ENCODE peak calls at places on chromosomes 12 and 14, in four cellular contexts. One of them, this sample, is unnamed.
A peak's percentile ranks its signal among the peaks of the same experiment; 100 is the strongest.

GRCh38 chr12:3313066-3313465 is 177.9 kb upstream of the PRMT8 start:
- DNase-seq in psoas muscle: peak; percentile 34
- DNase-seq in HepG2: no peak
- DNase-seq in A549: no peak
- DNase-seq in this sample: no peak

GRCh38 chr12:17369556-17369955 is 720.4 kb downstream of the RERGL start:
- DNase-seq in psoas muscle: no peak
- DNase-seq in HepG2: no peak
- DNase-seq in A549: no peak
- DNase-seq in this sample: no peak

GRCh38 chr14:105884808-105885281 is 358.5 kb downstream of the TMEM121 start:
- DNase-seq in psoas muscle: no peak
- DNase-seq in HepG2: no peak
- DNase-seq in A549: no peak
- DNase-seq in this sample: peak; percentile 11

GRCh38 chr12:98213556-98213955 is 301.8 kb upstream of the TMPO start:
- DNase-seq in psoas muscle: no peak
- DNase-seq in HepG2: no peak
- DNase-seq in A549: no peak
- DNase-seq in this sample: no peak

GRCh38 chr14:60355768-60356167 is 106.7 kb downstream of the PPM1A start:
- DNase-seq in psoas muscle: no peak
- DNase-seq in HepG2: no peak
- DNase-seq in A549: no peak
- DNase-seq in this sample: no peak

GRCh38 chr12:7113389-7113871 is 4.4 kb upstream of the C1RL start:
- DNase-seq in psoas muscle: no peak
- DNase-seq in HepG2: no peak
- DNase-seq in A549: peak; percentile 44
- DNase-seq in this sample: peak; percentile 19

GRCh38 chr12:106712768-106713167 is 61.7 kb upstream of the RIC8B start:
- DNase-seq in psoas muscle: no peak
- DNase-seq in HepG2: no peak
- DNase-seq in A549: no peak
- DNase-seq in this sample: no peak

GRCh38 chr14:23414906-23415820 is 7.1 kb upstream of the MYH6 start:
- DNase-seq in psoas muscle: no peak
- DNase-seq in HepG2: no peak
- DNase-seq in A549: no peak
- DNase-seq in this sample: no peak

GRCh38 chr12:50659690-50660424 is 104.0 kb upstream of the ATF1 start:
- DNase-seq in psoas muscle: no peak
- DNase-seq in HepG2: no peak
- DNase-seq in A549: no peak
- DNase-seq in this sample: no peak

GRCh38 chr14:105150368-105151111 is 18.0 kb downstream of the JAG2 start:
- DNase-seq in psoas muscle: no peak
- DNase-seq in HepG2: no peak
- DNase-seq in A549: no peak
- DNase-seq in this sample: no peak

GRCh38 chr12:9405861-9406563 is 197.8 kb upstream of the PZP start:
- DNase-seq in psoas muscle: no peak
- DNase-seq in HepG2: no peak
- DNase-seq in A549: no peak
- DNase-seq in this sample: no peak

GRCh38 chr14:92534863-92535654 is 21.5 kb downstream of the RIN3 start:
- DNase-seq in psoas muscle: no peak
- DNase-seq in HepG2: no peak
- DNase-seq in A549: no peak
- DNase-seq in this sample: no peak

GRCh38 chr12:98678236-98678945 is 33.3 kb downstream of the APAF1 start:
- DNase-seq in psoas muscle: no peak
- DNase-seq in HepG2: no peak
- DNase-seq in A549: no peak
- DNase-seq in this sample: no peak

GRCh38 chr14:60796434-60796833 is 61.9 kb downstream of the MNAT1 start:
- DNase-seq in psoas muscle: no peak
- DNase-seq in HepG2: no peak
- DNase-seq in A549: no peak
- DNase-seq in this sample: no peak

GRCh38 chr12:63994704-63995103 is 150.2 kb downstream of the SRGAP1 start:
- DNase-seq in psoas muscle: no peak
- DNase-seq in HepG2: no peak
- DNase-seq in A549: no peak
- DNase-seq in this sample: no peak

GRCh38 chr12:83664650-83665049 is 977.9 kb downstream of the TMTC2 start:
- DNase-seq in psoas muscle: no peak
- DNase-seq in HepG2: no peak
- DNase-seq in A549: no peak
- DNase-seq in this sample: no peak

GRCh38 chr12:130633771-130634170 is 82.3 kb downstream of the RIMBP2 start:
- DNase-seq in psoas muscle: peak; percentile 46
- DNase-seq in HepG2: no peak
- DNase-seq in A549: no peak
- DNase-seq in this sample: no peak

GRCh38 chr14:40757376-40757775 is 849.3 kb upstream of the LRFN5 start:
- DNase-seq in psoas muscle: no peak
- DNase-seq in HepG2: no peak
- DNase-seq in A549: no peak
- DNase-seq in this sample: no peak

GRCh38 chr14:104650057-104650980 is 39.1 kb upstream of the INF2 start:
- DNase-seq in psoas muscle: peak; percentile 68
- DNase-seq in HepG2: peak; percentile 37
- DNase-seq in A549: peak; percentile 82
- DNase-seq in this sample: peak; percentile 83

GRCh38 chr12:128817115-128818015 is 6.4 kb downstream of the SLC15A4 start:
- DNase-seq in psoas muscle: peak; percentile 70
- DNase-seq in HepG2: no peak
- DNase-seq in A549: no peak
- DNase-seq in this sample: peak; percentile 86

GRCh38 chr12:52496590-52497071 is 3.6 kb upstream of the KRT6A start:
- DNase-seq in psoas muscle: no peak
- DNase-seq in HepG2: no peak
- DNase-seq in A549: peak; percentile 51
- DNase-seq in this sample: no peak

GRCh38 chr12:104443008-104443407 is 13.7 kb upstream of the CHST11 start:
- DNase-seq in psoas muscle: no peak
- DNase-seq in HepG2: no peak
- DNase-seq in A549: no peak
- DNase-seq in this sample: no peak

GRCh38 chr14:60926002-60926401 is 54.9 kb downstream of the TRMT5 start:
- DNase-seq in psoas muscle: no peak
- DNase-seq in HepG2: no peak
- DNase-seq in A549: no peak
- DNase-seq in this sample: no peak

GRCh38 chr12:20421338-20421890 is 53.1 kb downstream of the PDE3A start:
- DNase-seq in psoas muscle: no peak
- DNase-seq in HepG2: no peak
- DNase-seq in A549: no peak
- DNase-seq in this sample: no peak

GRCh38 chr12:53096089-53096741 is 1.3 kb upstream of the IGFBP6 start:
- DNase-seq in psoas muscle: peak; percentile 85
- DNase-seq in HepG2: no peak
- DNase-seq in A549: no peak
- DNase-seq in this sample: peak; percentile 94

GRCh38 chr14:77092676-77093075 is 5.4 kb upstream of the CIPC start:
- DNase-seq in psoas muscle: no peak
- DNase-seq in HepG2: no peak
- DNase-seq in A549: no peak
- DNase-seq in this sample: no peak

GRCh38 chr12:62210422-62210821 is 49.8 kb upstream of the USP15 start:
- DNase-seq in psoas muscle: peak; percentile 18
- DNase-seq in HepG2: peak; percentile 28
- DNase-seq in A549: peak; percentile 28
- DNase-seq in this sample: peak; percentile 47

GRCh38 chr12:53160673-53161072 is 19.8 kb upstream of the ZNF740 start:
- DNase-seq in psoas muscle: no peak
- DNase-seq in HepG2: no peak
- DNase-seq in A549: no peak
- DNase-seq in this sample: no peak

GRCh38 chr14:64811676-64812075 is 68.0 kb downstream of the SPTB start:
- DNase-seq in psoas muscle: no peak
- DNase-seq in HepG2: no peak
- DNase-seq in A549: no peak
- DNase-seq in this sample: no peak

GRCh38 chr14:20652996-20653975 is 11.8 kb upstream of the OR6S1 start:
- DNase-seq in psoas muscle: no peak
- DNase-seq in HepG2: peak; percentile 32
- DNase-seq in A549: peak; percentile 64
- DNase-seq in this sample: no peak

GRCh38 chr14:20907214-20907613 is 16.0 kb downstream of the RNASE3 start:
- DNase-seq in psoas muscle: no peak
- DNase-seq in HepG2: no peak
- DNase-seq in A549: no peak
- DNase-seq in this sample: no peak

GRCh38 chr14:80239631-80240030 is 28.3 kb upstream of the DIO2 start:
- DNase-seq in psoas muscle: no peak
- DNase-seq in HepG2: no peak
- DNase-seq in A549: no peak
- DNase-seq in this sample: no peak

GRCh38 chr12:69130064-69130463 is 109.3 kb upstream of the CPSF6 start:
- DNase-seq in psoas muscle: no peak
- DNase-seq in HepG2: no peak
- DNase-seq in A549: no peak
- DNase-seq in this sample: no peak

GRCh38 chr12:19312637-19313036 is 126.7 kb upstream of the AEBP2 start:
- DNase-seq in psoas muscle: no peak
- DNase-seq in HepG2: no peak
- DNase-seq in A549: no peak
- DNase-seq in this sample: no peak
- H3K4me1 ChIP-seq in psoas muscle: no peaks in the 10 kb centered on the region
- H3K4me1 ChIP-seq in HepG2: no peaks in the 10 kb centered on the region
- H3K4me1 ChIP-seq in A549: peaks cover 9% of the 10 kb centered on the region
- H3K4me1 ChIP-seq in this sample: no peaks in the 10 kb centered on the region

GRCh38 chr12:122886161-122886560 is 9.8 kb downstream of the VPS37B start:
- DNase-seq in psoas muscle: no peak
- DNase-seq in HepG2: no peak
- DNase-seq in A549: no peak
- DNase-seq in this sample: no peak
- H3K4me3 ChIP-seq in psoas muscle: no peak overlapping the region
- H3K4me3 ChIP-seq in HepG2: no peak overlapping the region
- H3K4me3 ChIP-seq in A549: no peak overlapping the region
- H3K4me3 ChIP-seq in this sample: no peak overlapping the region

DNA sequence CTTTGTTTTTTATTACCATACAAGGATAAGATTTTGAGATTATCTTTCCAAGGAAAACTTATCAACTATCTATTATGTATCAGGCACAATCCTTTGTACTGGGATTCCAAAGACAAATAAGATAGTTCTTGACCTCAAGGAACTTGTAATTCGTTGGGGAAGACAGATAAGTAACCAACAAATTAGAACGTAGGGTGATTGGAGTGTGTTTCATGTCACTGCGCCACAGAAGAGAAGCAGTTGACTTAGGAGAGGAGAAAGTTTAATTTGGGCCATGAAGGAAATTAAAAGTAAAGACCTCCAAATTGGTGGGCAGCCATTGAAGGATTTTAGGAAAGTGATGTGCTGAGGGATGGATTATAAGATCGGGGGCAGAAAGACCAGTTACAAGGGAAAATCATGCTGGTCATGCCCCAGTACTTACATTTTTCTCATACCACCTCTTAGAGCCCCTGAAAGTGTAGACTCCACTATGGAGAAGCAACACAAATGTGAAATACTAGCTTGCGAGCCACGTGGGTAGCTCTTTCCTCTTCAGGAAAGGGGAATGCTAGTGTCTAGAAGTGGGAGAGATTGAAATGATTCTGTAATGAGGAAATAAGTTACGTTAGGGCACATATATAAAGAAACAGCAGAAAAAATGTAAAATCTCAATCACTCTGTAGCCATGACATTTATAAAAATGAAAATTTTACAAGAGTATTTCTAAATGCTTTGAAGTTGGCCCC is 148.7 kb downstream of the ETV6 start:
- DNase-seq in psoas muscle: no peak
- DNase-seq in HepG2: no peak
- DNase-seq in A549: no peak
- DNase-seq in this sample: no peak
- H3K4me1 ChIP-seq in psoas muscle: peaks cover 48% of the 10 kb centered on the region
- H3K4me1 ChIP-seq in HepG2: peaks cover 30% of the 10 kb centered on the region
- H3K4me1 ChIP-seq in A549: peaks cover 21% of the 10 kb centered on the region
- H3K4me1 ChIP-seq in this sample: peaks cover 38% of the 10 kb centered on the region

DNA sequence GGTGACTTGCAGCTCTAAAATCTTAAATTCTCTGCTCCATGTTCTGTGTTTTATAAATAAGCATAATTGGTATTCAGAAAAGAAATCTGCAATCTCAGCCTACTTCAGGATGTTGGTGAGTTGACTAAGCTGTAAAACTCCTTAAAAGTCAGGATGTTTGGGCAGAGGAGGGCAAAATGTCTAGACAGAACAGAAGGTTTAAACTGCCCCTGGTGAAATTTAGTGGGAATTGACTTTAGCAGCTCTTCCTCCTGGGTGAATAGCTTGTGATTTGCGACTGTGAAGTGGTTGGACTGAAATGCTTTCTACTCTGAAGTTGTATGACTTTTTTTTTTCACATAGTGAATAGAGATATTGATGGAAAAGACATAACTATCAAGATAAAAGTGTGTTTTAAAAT is 85.8 kb downstream of the CAND1 start:
- DNase-seq in psoas muscle: no peak
- DNase-seq in HepG2: no peak
- DNase-seq in A549: no peak
- DNase-seq in this sample: no peak
- H3K4me3 ChIP-seq in psoas muscle: peak overlapping the region; percentile 62
- H3K4me3 ChIP-seq in HepG2: no peak overlapping the region
- H3K4me3 ChIP-seq in A549: no peak overlapping the region
- H3K4me3 ChIP-seq in this sample: no peak overlapping the region

DNA sequence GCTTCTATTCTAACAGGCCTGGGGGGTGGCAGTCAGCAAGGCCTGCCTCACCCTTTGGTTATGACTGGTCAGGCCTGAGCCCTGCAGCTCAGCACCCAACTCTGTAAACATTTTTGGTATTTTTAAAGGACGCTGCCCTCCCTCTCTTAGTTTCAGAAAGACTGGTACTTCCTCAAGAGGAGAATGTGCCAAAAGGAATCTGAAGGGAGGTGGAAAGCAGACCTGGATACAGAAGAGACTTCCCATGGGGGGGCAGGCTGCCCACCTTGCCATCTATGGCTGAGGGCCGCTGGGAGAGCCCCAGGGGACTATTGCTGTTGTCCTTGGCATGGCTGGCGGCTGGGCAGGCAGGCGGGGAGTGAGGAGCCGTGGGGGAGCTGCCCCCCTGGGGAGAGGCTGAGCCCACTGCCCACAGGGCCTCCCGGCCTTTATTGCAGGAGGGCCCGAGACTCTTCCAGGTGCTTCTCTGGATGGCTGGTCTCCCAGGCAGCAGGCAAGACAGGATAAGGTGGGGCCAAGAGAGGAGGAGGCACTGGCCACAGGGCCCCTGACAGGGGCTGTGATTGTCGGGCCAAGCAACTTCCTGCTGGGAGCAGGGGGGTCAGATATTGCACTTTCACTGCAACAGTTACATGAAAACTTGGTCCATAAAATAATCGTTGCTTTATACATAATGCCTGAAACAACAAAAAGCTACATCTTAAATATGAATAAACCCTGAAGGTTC is 3.5 kb downstream of the ARL6IP4 start:
- DNase-seq in psoas muscle: no peak
- DNase-seq in HepG2: peak; percentile 41
- DNase-seq in A549: no peak
- DNase-seq in this sample: peak; percentile 87
- H3K4me1 ChIP-seq in psoas muscle: peaks cover 45% of the 10 kb centered on the region
- H3K4me1 ChIP-seq in HepG2: peaks cover 53% of the 10 kb centered on the region
- H3K4me1 ChIP-seq in A549: peaks cover 16% of the 10 kb centered on the region
- H3K4me1 ChIP-seq in this sample: peaks cover 61% of the 10 kb centered on the region

This sample was measured in tibial artery.